ENCODE peak calls at places on chromosome 7, in eight cellular contexts. Y, P, H, R, A, M, V and O are unnamed samples.

GRCh38 chr7:107728276-107728675 is 15.7 kb upstream of the CBLL1 start:
- DNase-seq in P (no peak), M (no peak), Y (no peak), A (no peak), R (peak; percentile 1), H (no peak), V (no peak), O (no peak)

GRCh38 chr7:69759373-69759772 is 161.1 kb downstream of the AUTS2 start:
- DNase-seq in M (no peak), R (no peak), A (no peak), P (no peak), V (no peak), H (no peak), Y (no peak), O (no peak)

GRCh38 chr7:107898997-107899594 is 8.1 kb downstream of the DLD start:
- DNase-seq in V (no peak), M (no peak), Y (no peak), R (no peak), A (no peak), H (no peak), P (no peak), O (no peak)

GRCh38 chr7:135238112-135238744 is 4.6 kb downstream of the STRA8 start:
- DNase-seq in R (no peak), H (no peak), V (no peak), M (no peak), A (no peak), Y (no peak), P (no peak), O (no peak)

GRCh38 chr7:435518-436366 is 83.9 kb downstream of the PDGFA start:
- DNase-seq in R (peak; percentile 5), V (peak; percentile 52), H (peak; percentile 71), Y (peak; percentile 54), P (peak; percentile 47), A (no peak), M (no peak), O (no peak)

GRCh38 chr7:104960741-104961479 is 53.1 kb upstream of the KMT2E start:
- DNase-seq in R (no peak), M (no peak), H (no peak), A (no peak), Y (no peak), P (peak; percentile 83), V (no peak), O (no peak)

GRCh38 chr7:76428149-76428823 is 3.5 kb downstream of the ZP3 start:
- DNase-seq in R (no peak), P (peak; percentile 39), V (no peak), H (no peak), A (no peak), Y (no peak), M (no peak), O (no peak)

GRCh38 chr7:132488634-132489302 is 87.5 kb downstream of the PLXNA4 start:
- DNase-seq in P (no peak), A (no peak), Y (no peak), H (no peak), R (no peak), V (no peak), M (no peak), O (no peak)

GRCh38 chr7:1758417-1758858 is 88.4 kb downstream of the ELFN1 start:
- DNase-seq in Y (peak; percentile 52), R (peak; percentile 25), A (no peak), M (peak; percentile 52), H (peak; percentile 76), V (peak; percentile 81), P (peak; percentile 11), O (no peak)

GRCh38 chr7:116953372-116953726 is at the start of gene ST7:
- DNase-seq in V (peak; percentile 72), M (peak; percentile 80), H (peak; percentile 86), R (peak; percentile 68), A (peak; percentile 55), P (peak; percentile 73), Y (peak; percentile 51), O (peak; percentile 65)

GRCh38 chr7:5780801-5781496 is 514 bp downstream of the RNF216 start:
- DNase-seq in V (peak; percentile 75), A (peak; percentile 31), P (peak; percentile 42), R (no peak), H (peak; percentile 78), Y (peak; percentile 54), M (no peak), O (no peak)

GRCh38 chr7:23973264-23973663 is 263.2 kb downstream of the STK31 start:
- DNase-seq in H (no peak), A (no peak), M (no peak), P (no peak), Y (no peak), V (no peak), R (no peak), O (no peak)

GRCh38 chr7:28151965-28152364 is 28.6 kb downstream of the JAZF1 start:
- DNase-seq in P (peak; percentile 83), H (no peak), M (no peak), V (no peak), R (peak; percentile 76), Y (no peak), A (no peak), O (no peak)

DNA sequence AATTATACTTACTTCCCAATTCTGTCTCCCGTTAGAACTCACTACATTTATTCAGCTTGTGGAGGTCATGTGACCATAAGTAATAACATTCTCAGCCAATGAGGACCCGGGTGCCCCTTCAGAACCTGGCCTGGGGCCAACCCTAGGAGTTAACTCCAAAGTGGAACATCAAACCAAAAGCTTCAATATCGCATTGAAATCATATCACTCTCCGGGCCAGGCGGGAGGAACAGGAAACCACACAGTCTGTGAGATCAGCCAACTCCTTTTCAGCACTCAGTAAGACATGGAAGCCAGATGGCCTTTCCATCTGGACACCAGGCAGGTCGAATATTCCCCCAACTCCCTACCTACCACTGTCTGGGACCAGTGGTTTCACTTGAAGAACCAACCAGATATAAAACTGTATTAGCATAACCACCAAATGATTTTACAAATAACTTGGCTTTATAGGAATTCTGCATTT is 5.5 kb downstream of the CREB3L2 start:
- DNase-seq in M (no peak), H (peak; percentile 67), A (peak; percentile 79), R (peak; percentile 68), Y (peak; percentile 68), P (no peak), V (peak; percentile 72), O (no peak)
- H3K27ac ChIP-seq in M (peak overlapping the region; percentile 22), H (no peak overlapping the region), A (peak overlapping the region; percentile 36), R (peak overlapping the region; percentile 58), Y (peak overlapping the region; percentile 86), P (no peak overlapping the region), V (peak overlapping the region; percentile 10), O (no peak overlapping the region)

GRCh38 chr7:13028036-13028730 is 340.8 kb downstream of the ARL4A start:
- DNase-seq in M (no peak), R (no peak), P (no peak), H (no peak), A (no peak), V (no peak), Y (no peak), O (no peak)

GRCh38 chr7:13034693-13035092 is 347.3 kb downstream of the ARL4A start:
- DNase-seq in V (no peak), R (no peak), H (no peak), P (no peak), A (no peak), M (no peak), Y (no peak), O (no peak)

GRCh38 chr7:13032524-13032923 is 345.1 kb downstream of the ARL4A start:
- DNase-seq in P (no peak), R (no peak), Y (no peak), M (no peak), V (no peak), A (no peak), H (no peak), O (no peak)

GRCh38 chr7:13028731-13029099 is 341.3 kb downstream of the ARL4A start:
- DNase-seq in A (no peak), R (no peak), Y (no peak), P (no peak), H (no peak), M (no peak), V (no peak), O (no peak)

DNA sequence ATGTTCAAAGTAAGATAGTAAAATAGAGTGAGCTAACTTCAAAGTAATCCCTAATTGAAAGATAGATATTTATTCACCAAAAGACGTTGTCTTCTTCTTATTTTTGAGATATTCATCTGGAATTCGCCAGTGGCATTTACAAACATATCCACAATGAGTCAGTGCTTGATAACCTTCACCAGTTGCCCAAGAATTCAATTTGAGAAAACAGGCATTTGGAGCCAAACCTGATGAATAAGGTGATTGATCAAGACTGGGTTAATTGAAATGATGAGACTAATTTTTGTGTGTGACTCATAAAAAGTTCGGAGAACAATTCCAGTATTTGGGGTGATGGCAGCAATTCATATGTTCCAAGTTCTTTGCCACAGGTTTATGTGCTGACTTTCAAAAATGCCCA is 344.0 kb downstream of the ARL4A start:
- DNase-seq in R (no peak), H (no peak), P (peak; percentile 66), Y (no peak), A (no peak), M (no peak), V (no peak), O (no peak)
- H3K4me1 ChIP-seq in R (peaks cover 3% of the 10 kb centered on the region), H (no peaks in the 10 kb centered on the region), P (peaks cover 26% of the 10 kb centered on the region), Y (peaks cover 21% of the 10 kb centered on the region), A (no peaks in the 10 kb centered on the region), M (no peaks in the 10 kb centered on the region), V (no peaks in the 10 kb centered on the region), O (no peaks in the 10 kb centered on the region)

GRCh38 chr7:29825750-29826529 is 19.6 kb downstream of the WIPF3 start:
- DNase-seq in A (no peak), V (no peak), H (no peak), Y (no peak), R (no peak), P (no peak), M (no peak), O (no peak)
- H3K4me3 ChIP-seq in A (peak overlapping the region; percentile 8), V (no peak overlapping the region), H (no peak overlapping the region), Y (peak overlapping the region; percentile 26), R (no peak overlapping the region), P (no peak overlapping the region), M (no peak overlapping the region), O (no peak overlapping the region)

GRCh38 chr7:130998993-130999602 is 265.1 kb upstream of the KLF14 start:
- DNase-seq in H (no peak), P (peak; percentile 96), M (no peak), R (peak; percentile 64), Y (no peak), A (no peak), V (no peak), O (no peak)

GRCh38 chr7:131002600-131002999 is 268.6 kb upstream of the KLF14 start:
- DNase-seq in V (no peak), A (no peak), P (no peak), H (no peak), Y (no peak), M (no peak), R (no peak), O (no peak)

GRCh38 chr7:131000873-131001272 is 266.9 kb upstream of the KLF14 start:
- DNase-seq in Y (no peak), H (no peak), M (no peak), V (no peak), P (no peak), A (no peak), R (no peak), O (no peak)

GRCh38 chr7:130999926-131000325 is 265.9 kb upstream of the KLF14 start:
- DNase-seq in A (no peak), H (no peak), R (no peak), M (no peak), P (no peak), Y (no peak), V (no peak), O (no peak)

DNA sequence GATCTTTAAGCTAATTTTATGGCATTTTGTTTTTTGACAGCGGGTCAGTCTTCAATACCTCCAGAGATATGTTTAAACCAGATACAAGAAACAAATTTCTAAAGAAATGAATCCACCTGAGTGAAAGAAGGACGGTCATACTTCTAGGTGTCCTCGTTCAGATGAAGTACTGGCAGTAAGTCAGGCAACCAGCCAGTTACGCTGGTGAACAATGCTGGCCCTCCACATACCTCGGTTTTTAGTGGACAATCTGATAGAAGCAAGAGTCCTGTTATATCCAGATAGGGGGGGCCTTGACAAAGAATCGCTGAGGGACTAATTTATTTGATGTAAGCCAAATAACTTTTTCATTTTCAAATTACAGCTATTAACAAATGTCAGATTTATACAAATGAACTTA is 266.4 kb upstream of the KLF14 start:
- DNase-seq in A (no peak), Y (no peak), V (no peak), P (no peak), R (no peak), M (no peak), H (no peak), O (no peak)
- H3K27ac ChIP-seq in A (peak overlapping the region; percentile 39), Y (peak overlapping the region; percentile 26), V (no peak overlapping the region), P (peak overlapping the region; percentile 95), R (no peak overlapping the region), M (no peak overlapping the region), H (no peak overlapping the region), O (no peak overlapping the region)